ENCODE peak calls at places on chromosome X, in eight cellular contexts. One of them, this sample, is unnamed.

GRCh38 chrX:10622197-10622596 is 1.8 kb upstream of the MID1 start:
- DNase-seq in AG09309: no peak
- DNase-seq in NCI-H1092 treated with DMSO at 0.1 percent for 48 hours: no peak
- DNase-seq in tibial artery: no peak
- DNase-seq in myocyte: no peak
- DNase-seq in progenitor cell of endocrine pancreas: no peak
- DNase-seq in left lung: no peak
- DNase-seq in RWPE1: no peak
- DNase-seq in this sample: no peak

GRCh38 chrX:52608961-52609360 is 45.7 kb downstream of the SSX7 start:
- DNase-seq in progenitor cell of endocrine pancreas: no peak
- DNase-seq in left lung: no peak
- DNase-seq in AG09309: no peak
- DNase-seq in RWPE1: no peak
- DNase-seq in NCI-H1092 treated with DMSO at 0.1 percent for 48 hours: no peak
- DNase-seq in myocyte: no peak
- DNase-seq in tibial artery: no peak
- DNase-seq in this sample: no peak

GRCh38 chrX:30887721-30888120 is 1.3 kb downstream of the TAB3 start:
- DNase-seq in progenitor cell of endocrine pancreas: no peak
- DNase-seq in AG09309: no peak
- DNase-seq in left lung: no peak
- DNase-seq in myocyte: no peak
- DNase-seq in tibial artery: no peak
- DNase-seq in NCI-H1092 treated with DMSO at 0.1 percent for 48 hours: no peak
- DNase-seq in RWPE1: no peak
- DNase-seq in this sample: no peak

GRCh38 chrX:115960440-115961084 is 210.0 kb upstream of the AGTR2 start:
- DNase-seq in NCI-H1092 treated with DMSO at 0.1 percent for 48 hours: no peak
- DNase-seq in progenitor cell of endocrine pancreas: no peak
- DNase-seq in AG09309: no peak
- DNase-seq in myocyte: peak
- DNase-seq in RWPE1: peak
- DNase-seq in tibial artery: no peak
- DNase-seq in left lung: no peak
- DNase-seq in this sample: no peak

GRCh38 chrX:56759736-56760409 is 30.8 kb downstream of the NBDY start:
- DNase-seq in NCI-H1092 treated with DMSO at 0.1 percent for 48 hours: no peak
- DNase-seq in left lung: peak
- DNase-seq in myocyte: no peak
- DNase-seq in AG09309: no peak
- DNase-seq in tibial artery: no peak
- DNase-seq in RWPE1: no peak
- DNase-seq in progenitor cell of endocrine pancreas: no peak
- DNase-seq in this sample: no peak

GRCh38 chrX:18701621-18702361 is 5.7 kb upstream of the PPEF1 start:
- DNase-seq in myocyte: peak
- DNase-seq in progenitor cell of endocrine pancreas: no peak
- DNase-seq in left lung: no peak
- DNase-seq in RWPE1: peak
- DNase-seq in tibial artery: no peak
- DNase-seq in AG09309: no peak
- DNase-seq in NCI-H1092 treated with DMSO at 0.1 percent for 48 hours: no peak
- DNase-seq in this sample: no peak

GRCh38 chrX:139826065-139827044 is 106.5 kb downstream of the ATP11C start:
- DNase-seq in NCI-H1092 treated with DMSO at 0.1 percent for 48 hours: no peak
- DNase-seq in progenitor cell of endocrine pancreas: no peak
- DNase-seq in RWPE1: no peak
- DNase-seq in left lung: no peak
- DNase-seq in myocyte: peak
- DNase-seq in tibial artery: no peak
- DNase-seq in AG09309: peak
- DNase-seq in this sample: no peak

GRCh38 chrX:154490021-154490413 is 412 bp downstream of the SLC10A3 start:
- DNase-seq in NCI-H1092 treated with DMSO at 0.1 percent for 48 hours: peak
- DNase-seq in RWPE1: no peak
- DNase-seq in left lung: no peak
- DNase-seq in tibial artery: no peak
- DNase-seq in AG09309: no peak
- DNase-seq in myocyte: peak
- DNase-seq in progenitor cell of endocrine pancreas: no peak
- DNase-seq in this sample: peak

GRCh38 chrX:50211510-50211909 is 6.9 kb downstream of the CCNB3 start:
- DNase-seq in progenitor cell of endocrine pancreas: no peak
- DNase-seq in myocyte: peak
- DNase-seq in tibial artery: no peak
- DNase-seq in AG09309: no peak
- DNase-seq in NCI-H1092 treated with DMSO at 0.1 percent for 48 hours: no peak
- DNase-seq in RWPE1: no peak
- DNase-seq in left lung: no peak
- DNase-seq in this sample: peak

GRCh38 chrX:12790878-12791252 is 347 bp upstream of the PRPS2 start:
- DNase-seq in tibial artery: no peak
- DNase-seq in left lung: no peak
- DNase-seq in RWPE1: no peak
- DNase-seq in AG09309: no peak
- DNase-seq in progenitor cell of endocrine pancreas: no peak
- DNase-seq in myocyte: no peak
- DNase-seq in NCI-H1092 treated with DMSO at 0.1 percent for 48 hours: no peak
- DNase-seq in this sample: no peak

GRCh38 chrX:50168305-50168704 is 32.5 kb downstream of the AKAP4 start:
- DNase-seq in NCI-H1092 treated with DMSO at 0.1 percent for 48 hours: no peak
- DNase-seq in myocyte: no peak
- DNase-seq in AG09309: no peak
- DNase-seq in tibial artery: no peak
- DNase-seq in RWPE1: peak
- DNase-seq in progenitor cell of endocrine pancreas: no peak
- DNase-seq in left lung: no peak
- DNase-seq in this sample: peak

GRCh38 chrX:31199051-31199769 is 127.4 kb upstream of the FTHL17 start:
- DNase-seq in tibial artery: no peak
- DNase-seq in RWPE1: peak
- DNase-seq in progenitor cell of endocrine pancreas: no peak
- DNase-seq in myocyte: no peak
- DNase-seq in AG09309: peak
- DNase-seq in NCI-H1092 treated with DMSO at 0.1 percent for 48 hours: no peak
- DNase-seq in left lung: no peak
- DNase-seq in this sample: no peak

GRCh38 chrX:15745179-15745578 is 7.1 kb downstream of the CA5B start:
- DNase-seq in progenitor cell of endocrine pancreas: no peak
- DNase-seq in left lung: no peak
- DNase-seq in RWPE1: no peak
- DNase-seq in myocyte: no peak
- DNase-seq in NCI-H1092 treated with DMSO at 0.1 percent for 48 hours: no peak
- DNase-seq in tibial artery: no peak
- DNase-seq in AG09309: no peak
- DNase-seq in this sample: no peak

GRCh38 chrX:153494541-153495361 is at the start of gene BGN:
- DNase-seq in NCI-H1092 treated with DMSO at 0.1 percent for 48 hours: peak
- DNase-seq in left lung: peak
- DNase-seq in AG09309: no peak
- DNase-seq in tibial artery: peak
- DNase-seq in RWPE1: no peak
- DNase-seq in progenitor cell of endocrine pancreas: no peak
- DNase-seq in myocyte: peak
- DNase-seq in this sample: no peak

GRCh38 chrX:133921764-133922389 is 63.5 kb downstream of the GPC3 start:
- DNase-seq in AG09309: no peak
- DNase-seq in myocyte: no peak
- DNase-seq in tibial artery: no peak
- DNase-seq in NCI-H1092 treated with DMSO at 0.1 percent for 48 hours: peak
- DNase-seq in RWPE1: peak
- DNase-seq in progenitor cell of endocrine pancreas: peak
- DNase-seq in left lung: peak
- DNase-seq in this sample: peak

GRCh38 chrX:140360284-140360683 is 144.6 kb downstream of the SOX3 start:
- DNase-seq in progenitor cell of endocrine pancreas: no peak
- DNase-seq in AG09309: no peak
- DNase-seq in left lung: no peak
- DNase-seq in RWPE1: no peak
- DNase-seq in NCI-H1092 treated with DMSO at 0.1 percent for 48 hours: no peak
- DNase-seq in tibial artery: no peak
- DNase-seq in myocyte: peak
- DNase-seq in this sample: no peak

GRCh38 chrX:19867411-19867732 is 20.0 kb downstream of the SH3KBP1 start:
- DNase-seq in RWPE1: no peak
- DNase-seq in AG09309: no peak
- DNase-seq in myocyte: peak
- DNase-seq in NCI-H1092 treated with DMSO at 0.1 percent for 48 hours: no peak
- DNase-seq in progenitor cell of endocrine pancreas: no peak
- DNase-seq in left lung: no peak
- DNase-seq in tibial artery: no peak
- DNase-seq in this sample: no peak

GRCh38 chrX:93322110-93322509 is 351.3 kb downstream of the NAP1L3 start:
- DNase-seq in RWPE1: no peak
- DNase-seq in AG09309: no peak
- DNase-seq in myocyte: no peak
- DNase-seq in tibial artery: no peak
- DNase-seq in progenitor cell of endocrine pancreas: no peak
- DNase-seq in NCI-H1092 treated with DMSO at 0.1 percent for 48 hours: no peak
- DNase-seq in left lung: no peak
- DNase-seq in this sample: no peak

GRCh38 chrX:153599192-153600031 is 473 bp upstream of the CCNQ start:
- DNase-seq in progenitor cell of endocrine pancreas: peak
- DNase-seq in AG09309: peak
- DNase-seq in tibial artery: peak
- DNase-seq in left lung: peak
- DNase-seq in RWPE1: peak
- DNase-seq in NCI-H1092 treated with DMSO at 0.1 percent for 48 hours: peak
- DNase-seq in myocyte: peak
- DNase-seq in this sample: peak

GRCh38 chrX:50698944-50699343 is 115.0 kb downstream of the SHROOM4 start:
- DNase-seq in tibial artery: no peak
- DNase-seq in NCI-H1092 treated with DMSO at 0.1 percent for 48 hours: no peak
- DNase-seq in progenitor cell of endocrine pancreas: no peak
- DNase-seq in RWPE1: no peak
- DNase-seq in left lung: no peak
- DNase-seq in AG09309: no peak
- DNase-seq in myocyte: no peak
- DNase-seq in this sample: no peak

GRCh38 chrX:49184294-49185061 is 1.7 kb downstream of the PRICKLE3 start:
- DNase-seq in RWPE1: peak
- DNase-seq in tibial artery: peak
- DNase-seq in myocyte: peak
- DNase-seq in left lung: peak
- DNase-seq in progenitor cell of endocrine pancreas: peak
- DNase-seq in NCI-H1092 treated with DMSO at 0.1 percent for 48 hours: peak
- DNase-seq in AG09309: no peak
- DNase-seq in this sample: peak

GRCh38 chrX:15674514-15674898 is 9.9 kb upstream of the CLTRN start:
- DNase-seq in tibial artery: peak
- DNase-seq in left lung: peak
- DNase-seq in myocyte: peak
- DNase-seq in RWPE1: peak
- DNase-seq in AG09309: peak
- DNase-seq in progenitor cell of endocrine pancreas: no peak
- DNase-seq in NCI-H1092 treated with DMSO at 0.1 percent for 48 hours: no peak
- DNase-seq in this sample: peak

GRCh38 chrX:104854188-104854587 is 288.2 kb downstream of the IL1RAPL2 start:
- DNase-seq in RWPE1: peak
- DNase-seq in progenitor cell of endocrine pancreas: no peak
- DNase-seq in NCI-H1092 treated with DMSO at 0.1 percent for 48 hours: no peak
- DNase-seq in left lung: no peak
- DNase-seq in AG09309: no peak
- DNase-seq in myocyte: peak
- DNase-seq in tibial artery: no peak
- DNase-seq in this sample: no peak

GRCh38 chrX:69144854-69145253 is 20.4 kb downstream of the PJA1 start:
- DNase-seq in left lung: peak
- DNase-seq in AG09309: no peak
- DNase-seq in RWPE1: no peak
- DNase-seq in progenitor cell of endocrine pancreas: no peak
- DNase-seq in myocyte: no peak
- DNase-seq in tibial artery: no peak
- DNase-seq in NCI-H1092 treated with DMSO at 0.1 percent for 48 hours: no peak
- DNase-seq in this sample: no peak

GRCh38 chrX:17817242-17817641 is 43.9 kb downstream of the RAI2 start:
- DNase-seq in tibial artery: no peak
- DNase-seq in left lung: no peak
- DNase-seq in progenitor cell of endocrine pancreas: no peak
- DNase-seq in RWPE1: no peak
- DNase-seq in AG09309: no peak
- DNase-seq in NCI-H1092 treated with DMSO at 0.1 percent for 48 hours: no peak
- DNase-seq in myocyte: no peak
- DNase-seq in this sample: no peak

GRCh38 chrX:2498781-2499302 is 1.9 kb downstream of the DHRSX start:
- DNase-seq in tibial artery: peak
- DNase-seq in myocyte: no peak
- DNase-seq in NCI-H1092 treated with DMSO at 0.1 percent for 48 hours: no peak
- DNase-seq in left lung: peak
- DNase-seq in progenitor cell of endocrine pancreas: no peak
- DNase-seq in RWPE1: no peak
- DNase-seq in AG09309: no peak
- DNase-seq in this sample: no peak

GRCh38 chrX:17174671-17175070 is 200.3 kb upstream of the NHS start:
- DNase-seq in RWPE1: no peak
- DNase-seq in left lung: no peak
- DNase-seq in tibial artery: no peak
- DNase-seq in AG09309: no peak
- DNase-seq in NCI-H1092 treated with DMSO at 0.1 percent for 48 hours: no peak
- DNase-seq in progenitor cell of endocrine pancreas: no peak
- DNase-seq in myocyte: peak
- DNase-seq in this sample: no peak

GRCh38 chrX:17859609-17860178 is 1.4 kb downstream of the RAI2 start:
- DNase-seq in left lung: no peak
- DNase-seq in progenitor cell of endocrine pancreas: no peak
- DNase-seq in AG09309: no peak
- DNase-seq in myocyte: no peak
- DNase-seq in tibial artery: no peak
- DNase-seq in NCI-H1092 treated with DMSO at 0.1 percent for 48 hours: peak
- DNase-seq in RWPE1: no peak
- DNase-seq in this sample: no peak

GRCh38 chrX:39816871-39817731 is 280.7 kb downstream of the BCOR start:
- DNase-seq in left lung: no peak
- DNase-seq in AG09309: no peak
- DNase-seq in NCI-H1092 treated with DMSO at 0.1 percent for 48 hours: no peak
- DNase-seq in tibial artery: no peak
- DNase-seq in progenitor cell of endocrine pancreas: no peak
- DNase-seq in RWPE1: no peak
- DNase-seq in myocyte: no peak
- DNase-seq in this sample: no peak

GRCh38 chrX:7170903-7171302 is 22.9 kb upstream of the PUDP start:
- DNase-seq in myocyte: no peak
- DNase-seq in NCI-H1092 treated with DMSO at 0.1 percent for 48 hours: no peak
- DNase-seq in left lung: no peak
- DNase-seq in RWPE1: no peak
- DNase-seq in AG09309: no peak
- DNase-seq in progenitor cell of endocrine pancreas: no peak
- DNase-seq in tibial artery: no peak
- DNase-seq in this sample: peak

GRCh38 chrX:63855896-63856295 is 70.9 kb upstream of the ARHGEF9 start:
- DNase-seq in AG09309: peak
- DNase-seq in NCI-H1092 treated with DMSO at 0.1 percent for 48 hours: no peak
- DNase-seq in left lung: no peak
- DNase-seq in myocyte: no peak
- DNase-seq in progenitor cell of endocrine pancreas: no peak
- DNase-seq in tibial artery: no peak
- DNase-seq in RWPE1: no peak
- DNase-seq in this sample: peak

GRCh38 chrX:103628386-103629290 is at the start of gene TCEAL1:
- DNase-seq in progenitor cell of endocrine pancreas: peak
- DNase-seq in NCI-H1092 treated with DMSO at 0.1 percent for 48 hours: peak
- DNase-seq in AG09309: no peak
- DNase-seq in tibial artery: peak
- DNase-seq in RWPE1: no peak
- DNase-seq in myocyte: peak
- DNase-seq in left lung: peak
- DNase-seq in this sample: peak

GRCh38 chrX:100931218-100931924 is 2.7 kb upstream of the XKRX start:
- DNase-seq in RWPE1: no peak
- DNase-seq in AG09309: no peak
- DNase-seq in NCI-H1092 treated with DMSO at 0.1 percent for 48 hours: no peak
- DNase-seq in left lung: no peak
- DNase-seq in tibial artery: no peak
- DNase-seq in progenitor cell of endocrine pancreas: no peak
- DNase-seq in myocyte: no peak
- DNase-seq in this sample: peak

GRCh38 chrX:106949366-106949765 is 29.2 kb downstream of the CLDN2 start:
- DNase-seq in myocyte: no peak
- DNase-seq in NCI-H1092 treated with DMSO at 0.1 percent for 48 hours: no peak
- DNase-seq in progenitor cell of endocrine pancreas: no peak
- DNase-seq in RWPE1: no peak
- DNase-seq in tibial artery: no peak
- DNase-seq in left lung: no peak
- DNase-seq in AG09309: no peak
- DNase-seq in this sample: no peak

This sample was measured in RKO.